ENCODE peak calls at places on chromosomes 5 and 9, in four cellular contexts. Y is activated CD4-positive, alpha-beta T cell treated with anti-CD3 and anti-CD28 coated beads, Interleukin-2, amount 50 U/mL, for 1 hour; Q is dorsolateral prefrontal cortex; A is T1000. V is an unnamed sample.
A peak's percentile ranks its signal among the peaks of the same experiment; 100 is the strongest.

GRCh38 chr9:88322906-88323566 is 65.2 kb upstream of the SPIN1 start:
- DNase-seq in Y (peak; percentile 29), Q (no peak), A (no peak), V (peak; percentile 71)

GRCh38 chr5:9268226-9268625 is 277.6 kb downstream of the SEMA5A start:
- DNase-seq in Y (no peak), Q (no peak), A (no peak), V (no peak)

GRCh38 chr9:19431361-19432171 is 22.8 kb downstream of the ACER2 start:
- DNase-seq in Y (no peak), Q (no peak), A (no peak), V (no peak)

GRCh38 chr5:174625591-174626365 is 98.6 kb upstream of the MSX2 start:
- DNase-seq in Y (no peak), Q (no peak), A (no peak), V (no peak)

GRCh38 chr9:125982798-125983406 is 235.7 kb downstream of the PBX3 start:
- DNase-seq in Y (no peak), Q (no peak), A (no peak), V (no peak)

GRCh38 chr5:154778534-154778933 is 23.4 kb downstream of the LARP1 start:
- DNase-seq in Y (no peak), Q (no peak), A (no peak), V (no peak)

GRCh38 chr5:168288349-168289245 is 2.8 kb upstream of the WWC1 start:
- DNase-seq in Y (no peak), Q (no peak), A (no peak), V (no peak)

GRCh38 chr5:143889986-143890385 is 78.0 kb downstream of the HMHB1 start:
- DNase-seq in Y (no peak), Q (no peak), A (no peak), V (no peak)

GRCh38 chr9:133476531-133476930 is 2.4 kb downstream of the SLC2A6 start:
- DNase-seq in Y (no peak), Q (no peak), A (no peak), V (no peak)

GRCh38 chr9:97373311-97373710 is 38.6 kb upstream of the TDRD7 start:
- DNase-seq in Y (no peak), Q (no peak), A (no peak), V (no peak)

GRCh38 chr5:108386345-108387061 is 4.6 kb upstream of the FBXL17 start:
- DNase-seq in Y (no peak), Q (no peak), A (no peak), V (no peak)

GRCh38 chr5:156515799-156516198 is 188.8 kb downstream of the SGCD start:
- DNase-seq in Y (no peak), Q (no peak), A (no peak), V (no peak)

GRCh38 chr9:122318284-122318683 is 52.5 kb upstream of the PTGS1 start:
- DNase-seq in Y (no peak), Q (peak; percentile 34), A (no peak), V (no peak)

GRCh38 chr5:164355267-164355830 is 849.9 kb downstream of the MAT2B start:
- DNase-seq in Y (no peak), Q (no peak), A (no peak), V (no peak)

GRCh38 chr5:177995691-177996595 is at the start of gene PROP1:
- DNase-seq in Y (no peak), Q (no peak), A (no peak), V (no peak)

GRCh38 chr5:121189569-121190305 is 661.9 kb upstream of the FTMT start:
- DNase-seq in Y (no peak), Q (no peak), A (no peak), V (no peak)

GRCh38 chr5:76379316-76379715 is 23.8 kb upstream of the IQGAP2 start:
- DNase-seq in Y (no peak), Q (no peak), A (no peak), V (no peak)

GRCh38 chr9:115531410-115532130 is 413.6 kb upstream of the TNC start:
- DNase-seq in Y (no peak), Q (no peak), A (no peak), V (no peak)

GRCh38 chr5:14167211-14167845 is 24.2 kb downstream of the TRIO start:
- DNase-seq in Y (no peak), Q (no peak), A (no peak), V (no peak)

GRCh38 chr5:102792705-102793104 is 37.6 kb downstream of the PAM start:
- DNase-seq in Y (no peak), Q (no peak), A (no peak), V (no peak)

GRCh38 chr9:121261107-121261460 is 6.9 kb upstream of the GSN start:
- DNase-seq in Y (no peak), Q (no peak), A (no peak), V (no peak)

GRCh38 chr9:37425298-37425752 is 2.8 kb downstream of the GRHPR start:
- DNase-seq in Y (no peak), Q (no peak), A (no peak), V (no peak)

GRCh38 chr9:133777111-133777791 is 39.1 kb upstream of the SARDH start:
- DNase-seq in Y (no peak), Q (no peak), A (no peak), V (no peak)

GRCh38 chr9:86491634-86492266 is 137.5 kb upstream of the TUT7 start:
- DNase-seq in Y (no peak), Q (no peak), A (peak; percentile 37), V (no peak)

GRCh38 chr5:9094582-9094981 is 451.3 kb downstream of the SEMA5A start:
- DNase-seq in Y (no peak), Q (no peak), A (no peak), V (no peak)

GRCh38 chr9:132647806-132648205 is 22.0 kb downstream of the DDX31 start:
- DNase-seq in Y (no peak), Q (no peak), A (no peak), V (no peak)

V was measured in CD8-positive, alpha-beta T cell.